ENCODE peak calls at places on chromosomes 6 and 20, in four cellular contexts. F, P, U and M are unnamed samples. For H3K9me3, the result is how much of the 10 kb centered on the place peaks cover.

GRCh38 chr20:33693741-33694645 is 7.8 kb upstream of the E2F1 start:
- DNase-seq in F (no peak), P (peak), U (no peak), M (peak)

GRCh38 chr20:23915844-23916243 is 36.3 kb upstream of the CST5 start:
- DNase-seq in F (no peak), P (no peak), U (no peak), M (no peak)

GRCh38 chr6:130995783-130996447 is 67.1 kb downstream of the EPB41L2 start:
- DNase-seq in F (no peak), P (no peak), U (no peak), M (no peak)

GRCh38 chr6:795046-795445 is 102.1 kb upstream of the EXOC2 start:
- DNase-seq in F (no peak), P (no peak), U (no peak), M (no peak)

GRCh38 chr20:10309326-10309725 is 90.7 kb downstream of the SNAP25 start:
- DNase-seq in F (no peak), P (no peak), U (no peak), M (no peak)

GRCh38 chr6:131597448-131597847 is 24.4 kb downstream of the ARG1 start:
- DNase-seq in F (no peak), P (no peak), U (no peak), M (no peak)

GRCh38 chr6:40532349-40533028 is 54.7 kb downstream of the LRFN2 start:
- DNase-seq in F (no peak), P (no peak), U (no peak), M (no peak)

GRCh38 chr6:35737413-35738211 is 780 bp downstream of the ARMC12 start:
- DNase-seq in F (no peak), P (no peak), U (no peak), M (no peak)

GRCh38 chr6:55541024-55541423 is 38.0 kb downstream of the HMGCLL1 start:
- DNase-seq in F (no peak), P (no peak), U (no peak), M (no peak)

GRCh38 chr6:44024597-44025219 is 102.5 kb downstream of the MRPL14 start:
- DNase-seq in F (peak), P (no peak), U (no peak), M (no peak)

GRCh38 chr6:148528292-148528691 is 185.7 kb downstream of the SASH1 start:
- DNase-seq in F (no peak), P (no peak), U (no peak), M (no peak)

GRCh38 chr6:105164418-105164817 is 15.4 kb downstream of the POPDC3 start:
- DNase-seq in F (no peak), P (no peak), U (peak), M (no peak)

GRCh38 chr6:33433560-33434191 is 13.8 kb downstream of the SYNGAP1 start:
- DNase-seq in F (no peak), P (no peak), U (peak), M (no peak)

GRCh38 chr6:64580346-64580745 is 944.7 kb downstream of the PHF3 start:
- DNase-seq in F (no peak), P (no peak), U (no peak), M (no peak)

GRCh38 chr6:125252891-125253290 is 48.9 kb downstream of the HDDC2 start:
- DNase-seq in F (no peak), P (no peak), U (no peak), M (no peak)

GRCh38 chr20:17873410-17874270 is 95.0 kb downstream of the SNX5 start:
- DNase-seq in F (peak), P (no peak), U (peak), M (peak)

GRCh38 chr6:120200853-120201252 is 851.3 kb upstream of the MAN1A1 start:
- DNase-seq in F (no peak), P (no peak), U (no peak), M (no peak)

GRCh38 chr6:18053071-18053475 is 65.6 kb upstream of the KIF13A start:
- DNase-seq in F (no peak), P (no peak), U (no peak), M (no peak)

GRCh38 chr6:39362487-39362865 is 40.0 kb upstream of the KCNK16 start:
- DNase-seq in F (no peak), P (no peak), U (no peak), M (peak)

GRCh38 chr20:48153523-48153922 is 368.2 kb upstream of the SULF2 start:
- DNase-seq in F (no peak), P (no peak), U (no peak), M (no peak)

GRCh38 chr6:125728739-125729138 is 20.7 kb upstream of the HEY2 start:
- DNase-seq in F (no peak), P (no peak), U (no peak), M (peak)

GRCh38 chr20:46057856-46058655 is 29.0 kb downstream of the SLC12A5 start:
- DNase-seq in F (peak), P (no peak), U (peak), M (peak)

GRCh38 chr6:44221961-44222335 is 1.4 kb upstream of the SLC29A1 start:
- DNase-seq in F (no peak), P (no peak), U (no peak), M (no peak)

GRCh38 chr20:41290804-41291389 is 26.6 kb downstream of the ZHX3 start:
- DNase-seq in F (no peak), P (no peak), U (no peak), M (no peak)

GRCh38 chr20:50655325-50655880 is 35.9 kb downstream of the RIPOR3 start:
- DNase-seq in F (peak), P (no peak), U (peak), M (peak)

GRCh38 chr20:53513489-53514298 is 79.9 kb downstream of the ZNF217 start:
- DNase-seq in F (no peak), P (no peak), U (no peak), M (no peak)

GRCh38 chr6:109308018-109308492 is 74.2 kb downstream of the CD164 start:
- DNase-seq in F (peak), P (no peak), U (peak), M (peak)

GRCh38 chr20:2865101-2865500 is 8.2 kb upstream of the PTPRA start:
- DNase-seq in F (no peak), P (no peak), U (no peak), M (no peak)

GRCh38 chr6:113994934-113995342 is 24.0 kb upstream of the HDAC2 start:
- DNase-seq in F (no peak), P (peak), U (no peak), M (peak)

GRCh38 chr6:73951186-73951585 is 255.2 kb downstream of the CD109 start:
- DNase-seq in F (no peak), P (no peak), U (no peak), M (no peak)

GRCh38 chr6:114096553-114097172 is 125.7 kb upstream of the HDAC2 start:
- DNase-seq in F (no peak), P (no peak), U (no peak), M (no peak)

GRCh38 chr6:1686117-1687098 is 76.7 kb downstream of the FOXC1 start:
- DNase-seq in F (no peak), P (no peak), U (peak), M (no peak)

GRCh38 chr6:160355001-160355400 is 6.8 kb downstream of the SLC22A3 start:
- DNase-seq in F (no peak), P (no peak), U (no peak), M (no peak)

GRCh38 chr20:38435555-38435939 is 419 bp upstream of the SNHG17 start:
- DNase-seq in F (no peak), P (no peak), U (no peak), M (no peak)

GRCh38 chr20:3842332-3842930 is 4.2 kb upstream of the MAVS start:
- DNase-seq in F (no peak), P (no peak), U (no peak), M (no peak)

GRCh38 chr20:35303735-35304431 is 11.7 kb upstream of the FAM83C start:
- DNase-seq in F (peak), P (peak), U (peak), M (peak)

GRCh38 chr6:53623497-53623896 is 42.1 kb downstream of the KLHL31 start:
- DNase-seq in F (no peak), P (no peak), U (no peak), M (peak)

GRCh38 chr6:93266418-93266817 is 152.9 kb downstream of the EPHA7 start:
- DNase-seq in F (no peak), P (no peak), U (no peak), M (no peak)

DNA sequence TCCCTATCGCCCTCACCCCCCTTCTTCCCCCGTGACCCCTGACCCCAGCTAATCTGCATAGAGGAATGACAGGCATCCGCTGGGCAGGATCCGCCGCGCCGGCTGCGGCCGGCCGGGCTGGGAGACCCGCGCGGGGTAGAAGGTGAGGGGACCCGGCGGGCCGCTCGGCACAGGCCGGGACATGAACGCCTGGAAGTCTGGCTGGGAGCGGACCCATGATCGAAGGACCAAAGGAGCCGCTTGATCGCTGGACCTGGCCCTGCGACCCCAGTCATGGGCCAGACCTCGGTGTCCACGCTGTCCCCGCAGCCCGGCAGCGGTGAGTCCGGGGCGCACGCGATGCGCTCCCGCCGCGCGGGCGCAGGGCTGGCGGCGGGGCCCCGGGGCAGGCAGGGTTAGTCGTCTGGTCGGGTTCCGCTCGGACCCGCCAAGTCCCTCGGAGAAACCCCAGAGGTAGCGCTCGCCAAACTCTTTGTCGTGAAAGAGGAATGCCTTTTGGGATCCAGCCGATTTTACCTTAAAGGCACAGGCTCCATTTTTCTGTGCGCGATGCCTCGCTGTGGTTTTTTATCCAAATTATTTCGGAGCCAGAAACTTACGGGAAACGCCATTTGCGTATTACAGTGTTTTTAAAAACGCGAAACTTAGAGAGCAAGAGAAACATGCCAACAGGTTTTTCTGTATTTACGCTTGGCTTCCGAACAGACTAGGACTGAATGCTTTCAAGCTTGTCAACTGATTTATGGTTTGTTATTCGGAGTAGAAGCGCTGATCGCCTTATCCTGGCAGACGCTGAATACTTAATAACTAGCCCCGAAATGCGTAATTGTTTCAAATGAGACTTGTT is at the start of gene PHACTR2:
- DNase-seq in F (peak), P (peak), U (peak), M (peak)
- TF ChIP-seq POLR2A in F (peak), P (peak), U (peak), M (peak)

DNA sequence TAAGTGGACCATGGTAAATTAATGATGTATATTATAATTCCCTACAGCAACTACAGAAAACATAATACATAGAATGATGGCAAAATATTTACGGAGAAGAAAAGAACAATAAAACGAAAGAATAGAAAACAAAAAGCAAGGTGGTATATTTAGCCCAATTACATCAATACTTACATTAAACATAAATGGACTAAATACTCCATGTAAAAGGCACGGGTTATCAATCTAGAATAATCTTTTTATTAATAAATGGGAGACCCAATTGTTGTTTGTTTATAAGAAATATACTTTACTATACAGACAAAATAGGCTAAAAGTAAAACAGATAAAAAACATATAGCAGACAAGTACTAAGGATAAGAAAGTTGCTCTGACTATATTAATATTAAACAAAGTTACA is 137.2 kb downstream of the TASP1 start:
- DNase-seq in F (no peak), P (no peak), U (no peak), M (no peak)
- H3K9me3 ChIP-seq in F (under half), P (under half), U (half or more), M (under half)

GRCh38 chr20:63627700-63628245 is 872 bp upstream of the GMEB2 start:
- DNase-seq in F (peak), P (no peak), U (no peak), M (no peak)

GRCh38 chr20:63625771-63626423 is 1.0 kb downstream of the GMEB2 start:
- DNase-seq in F (peak), P (no peak), U (peak), M (no peak)

GRCh38 chr20:63628246-63628975 is 1.5 kb upstream of the GMEB2 start:
- DNase-seq in F (peak), P (no peak), U (peak), M (peak)

GRCh38 chr20:63627129-63627699 is 313 bp upstream of the GMEB2 start:
- DNase-seq in F (peak), P (peak), U (peak), M (peak)

DNA sequence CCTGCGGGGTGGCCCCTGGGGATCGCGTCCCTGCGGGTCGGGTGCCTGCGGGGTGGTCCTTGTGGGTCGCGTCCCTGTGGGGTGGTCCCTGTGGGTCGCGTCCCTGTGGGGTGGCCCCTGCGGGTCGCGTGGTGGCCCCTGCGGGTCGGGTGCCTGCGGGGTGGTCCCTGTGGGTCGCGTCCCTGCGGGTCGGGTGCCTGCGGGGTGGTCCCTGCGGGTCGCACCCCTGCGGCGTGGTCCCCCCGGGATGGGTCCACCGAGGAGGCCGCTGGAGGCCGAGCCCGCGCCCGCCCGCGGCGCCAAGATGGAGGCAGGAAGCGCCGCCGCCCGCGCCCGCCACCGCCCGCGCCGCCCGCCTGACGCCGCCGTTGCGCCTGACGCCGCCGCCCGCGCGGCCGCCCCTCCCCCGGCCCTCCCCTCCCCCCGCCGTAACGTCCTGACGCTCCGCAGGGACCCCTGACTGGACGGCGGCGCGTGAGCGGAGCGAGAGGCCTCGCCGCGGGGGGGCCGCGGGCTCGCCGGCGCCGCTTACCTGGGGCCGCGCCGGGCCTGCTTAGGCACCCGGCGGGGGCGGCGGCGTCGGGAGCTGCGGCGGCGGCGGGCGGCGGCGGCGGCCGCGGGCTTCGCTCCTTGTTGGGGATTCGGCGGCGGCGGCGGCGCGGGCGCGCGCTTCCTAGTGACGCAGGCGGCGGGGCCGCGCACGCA is at the start of gene GMEB2:
- DNase-seq in F (peak), P (peak), U (peak), M (peak)
- TF ChIP-seq POLR2A in F (no peak), P (peak), U (peak), M (peak)

GRCh38 chr20:57415791-57416190 is 24.6 kb downstream of the RBM38 start:
- DNase-seq in F (no peak), P (no peak), U (no peak), M (no peak)
- H3K9me3 ChIP-seq in F (under half), P (under half), U (under half), M (under half)

GRCh38 chr6:137217801-137218472 is 1.2 kb downstream of the IFNGR1 start:
- DNase-seq in F (no peak), P (no peak), U (peak), M (peak)

GRCh38 chr6:137219664-137220252 is 573 bp upstream of the IFNGR1 start:
- DNase-seq in F (no peak), P (no peak), U (no peak), M (no peak)

GRCh38 chr6:137216875-137217553 is 2.2 kb downstream of the IFNGR1 start:
- DNase-seq in F (peak), P (no peak), U (no peak), M (no peak)

GRCh38 chr6:137218917-137219663 is at the start of gene IFNGR1:
- DNase-seq in F (peak), P (peak), U (peak), M (peak)

GRCh38 chr6:137218473-137218916 is 690 bp downstream of the IFNGR1 start:
- DNase-seq in F (no peak), P (no peak), U (no peak), M (peak)
- TF ChIP-seq POLR2A in F (no peak), P (no peak), U (no peak), M (no peak)

DNA sequence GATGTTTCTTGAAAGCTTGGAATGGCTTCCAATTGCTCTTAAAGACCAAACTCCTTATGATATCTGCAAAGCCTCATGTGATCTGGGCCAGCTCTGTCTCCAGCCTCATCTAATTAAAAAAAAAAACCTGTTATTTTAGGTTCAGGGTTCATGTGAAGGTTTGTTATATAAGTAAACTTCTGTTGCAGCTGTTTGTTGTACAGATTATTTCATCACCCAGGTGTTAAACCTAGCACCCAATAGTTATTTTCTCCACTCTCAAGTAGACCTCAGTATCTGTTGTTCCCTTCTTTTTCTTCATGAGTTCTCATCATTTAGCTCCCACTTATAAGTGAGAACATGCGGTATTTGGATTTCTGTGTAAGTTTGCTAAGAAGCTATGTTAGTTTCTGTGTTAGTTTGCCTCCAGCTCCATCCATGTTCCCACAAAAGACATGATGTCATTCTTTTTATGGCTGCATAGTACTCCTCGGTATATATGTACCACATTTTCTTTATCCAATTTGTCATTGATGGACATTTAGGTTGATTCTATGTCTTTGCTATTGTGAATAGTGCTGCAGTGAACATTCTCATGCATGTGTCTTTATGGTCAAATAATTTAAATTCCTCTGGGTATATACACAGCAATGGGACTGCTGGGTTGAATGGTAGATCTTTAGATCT is 30.2 kb upstream of the TFB1M start:
- DNase-seq in F (no peak), P (no peak), U (no peak), M (no peak)
- H3K9me3 ChIP-seq in F (under half), P (under half), U (under half), M (under half)